ENCODE peak calls at places on chromosomes 11 and 22, in six cellular contexts. A is osteocyte, J is astrocyte, K is cardiac muscle cell, R is RWPE1, C is stomach. T is an unnamed sample.

GRCh38 chr11:11414996-11415395 is 61.9 kb upstream of the CSNK2A3 start:
- DNase-seq in A (no peak), J (no peak), K (no peak), R (no peak), C (no peak), T (no peak)

GRCh38 chr11:63560506-63561179 is 2.5 kb downstream of the PLAAT2 start:
- DNase-seq in A (peak), J (no peak), K (no peak), R (no peak), C (peak), T (no peak)

GRCh38 chr11:70716986-70717775 is 318.9 kb downstream of the CTTN start:
- DNase-seq in A (no peak), J (peak), K (no peak), R (no peak), C (no peak), T (no peak)

GRCh38 chr11:8533332-8533731 is 60.7 kb downstream of the STK33 start:
- DNase-seq in A (no peak), J (no peak), K (no peak), R (peak), C (no peak), T (no peak)

GRCh38 chr22:17946691-17947367 is 77.5 kb downstream of the MICAL3 start:
- DNase-seq in A (no peak), J (no peak), K (no peak), R (no peak), C (peak), T (no peak)

GRCh38 chr11:93842461-93842860 is 8.0 kb downstream of the VSTM5 start:
- DNase-seq in A (no peak), J (peak), K (peak), R (peak), C (peak), T (no peak)

GRCh38 chr22:42156597-42156996 is 26.0 kb upstream of the CYP2D6 start:
- DNase-seq in A (no peak), J (no peak), K (no peak), R (no peak), C (no peak), T (no peak)

GRCh38 chr11:18669211-18669593 is 29.4 kb upstream of the TMEM86A start:
- DNase-seq in A (no peak), J (no peak), K (no peak), R (no peak), C (no peak), T (no peak)

GRCh38 chr11:66323684-66324083 is 6.8 kb upstream of the CD248 start:
- DNase-seq in A (no peak), J (no peak), K (no peak), R (no peak), C (no peak), T (no peak)

GRCh38 chr22:42719133-42719532 is 1.5 kb downstream of the A4GALT start:
- DNase-seq in A (no peak), J (no peak), K (peak), R (no peak), C (no peak), T (no peak)

GRCh38 chr11:28619870-28620540 is 511.8 kb downstream of the METTL15 start:
- DNase-seq in A (no peak), J (peak), K (peak), R (peak), C (no peak), T (no peak)

GRCh38 chr11:76266269-76266668 is 60.0 kb upstream of the WNT11 start:
- DNase-seq in A (no peak), J (peak), K (peak), R (peak), C (no peak), T (no peak)

GRCh38 chr22:20486229-20486628 is 9.4 kb downstream of the KLHL22 start:
- DNase-seq in A (no peak), J (no peak), K (no peak), R (no peak), C (no peak), T (no peak)

GRCh38 chr11:67001332-67001731 is 21.6 kb upstream of the SYT12 start:
- DNase-seq in A (no peak), J (no peak), K (no peak), R (no peak), C (no peak), T (no peak)

GRCh38 chr11:124499711-124500110 is 43.7 kb downstream of the OR8B12 start:
- DNase-seq in A (no peak), J (no peak), K (no peak), R (no peak), C (no peak), T (no peak)

GRCh38 chr22:46036558-46037408 is 59.8 kb upstream of the WNT7B start:
- DNase-seq in A (no peak), J (no peak), K (peak), R (no peak), C (peak), T (no peak)

GRCh38 chr11:64459016-64459415 is 100.1 kb downstream of the RPS6KA4 start:
- DNase-seq in A (no peak), J (no peak), K (no peak), R (no peak), C (no peak), T (no peak)

GRCh38 chr11:64767344-64768299 is 7.8 kb upstream of the PYGM start:
- DNase-seq in A (no peak), J (peak), K (peak), R (no peak), C (peak), T (peak)

GRCh38 chr11:116217006-116217405 is 555.8 kb downstream of the BUD13 start:
- DNase-seq in A (no peak), J (no peak), K (peak), R (no peak), C (no peak), T (no peak)
- TF ChIP-seq CTCF in A (no peak), J (peak), K (peak), R (no peak), C (peak), T (no peak)

GRCh38 chr11:102518296-102519094 is 12.1 kb downstream of the MMP7 start:
- DNase-seq in A (no peak), J (peak), K (peak), R (no peak), C (no peak), T (no peak)
- TF ChIP-seq CTCF in A (no peak), J (no peak), K (no peak), R (no peak), C (no peak), T (no peak)

DNA sequence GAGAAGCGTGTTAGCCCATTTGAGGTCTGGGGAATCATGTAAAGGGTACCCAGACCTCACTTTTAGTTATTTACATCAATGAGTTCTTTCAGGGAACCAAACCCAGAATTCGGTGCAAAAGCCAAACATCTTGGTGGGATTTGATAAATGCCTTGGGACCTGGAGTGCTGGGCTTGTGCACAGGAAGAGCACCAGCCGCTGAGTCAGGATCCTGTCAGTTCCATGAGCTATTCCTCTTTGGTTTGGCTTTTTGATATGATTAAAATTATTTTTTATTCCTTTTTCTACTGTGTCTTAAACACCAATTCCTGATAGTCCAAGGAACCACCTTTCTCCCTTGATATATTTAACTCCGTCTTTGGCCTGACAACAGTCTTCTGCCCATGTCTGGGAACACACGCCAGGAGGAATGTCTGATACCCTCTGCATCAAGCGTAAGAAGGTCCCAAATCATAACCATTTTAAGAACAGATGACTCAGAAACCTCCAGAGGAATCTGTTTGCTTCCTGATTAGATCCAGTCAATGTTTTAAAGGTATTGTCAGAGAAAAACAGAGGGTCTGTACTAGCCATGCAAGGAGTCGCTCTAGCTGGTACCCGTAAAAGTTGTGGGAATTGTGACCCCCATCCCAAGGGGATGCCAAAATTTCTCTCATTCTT is 65.2 kb downstream of the ALX4 start:
- DNase-seq in A (no peak), J (peak), K (peak), R (no peak), C (no peak), T (no peak)
- TF ChIP-seq CTCF in A (no peak), J (no peak), K (no peak), R (no peak), C (no peak), T (no peak)

GRCh38 chr11:32792111-32792947 is 2.1 kb downstream of the CCDC73 start:
- DNase-seq in A (no peak), J (no peak), K (no peak), R (no peak), C (no peak), T (no peak)
- TF ChIP-seq CTCF in A (no peak), J (no peak), K (no peak), R (no peak), C (no peak), T (no peak)